ENCODE peak calls at places on chromosomes 4 and X, in six cellular contexts. One of them, this sample, is unnamed.

GRCh38 chrX:144334577-144334976 is 450.7 kb downstream of the UBE2NL start:
- DNase-seq in coronary artery: no peak
- DNase-seq in K562: peak
- DNase-seq in transverse colon: no peak
- DNase-seq in activated T-cell treated with anti-CD3 and anti-CD28 coated beads, Interleukin-2, amount 50 U/mL, for 1 hour: no peak
- DNase-seq in NCI-H146: no peak
- DNase-seq in this sample: no peak

GRCh38 chrX:13938053-13938765 is 91.5 kb downstream of the GEMIN8 start:
- DNase-seq in coronary artery: no peak
- DNase-seq in K562: no peak
- DNase-seq in transverse colon: peak
- DNase-seq in activated T-cell treated with anti-CD3 and anti-CD28 coated beads, Interleukin-2, amount 50 U/mL, for 1 hour: peak
- DNase-seq in NCI-H146: peak
- DNase-seq in this sample: no peak

GRCh38 chr4:57061395-57061794 is 48.8 kb downstream of the IGFBP7 start:
- DNase-seq in coronary artery: no peak
- DNase-seq in K562: no peak
- DNase-seq in transverse colon: no peak
- DNase-seq in activated T-cell treated with anti-CD3 and anti-CD28 coated beads, Interleukin-2, amount 50 U/mL, for 1 hour: no peak
- DNase-seq in NCI-H146: no peak
- DNase-seq in this sample: no peak

GRCh38 chr4:4443821-4444220 is 56.9 kb downstream of the NSG1 start:
- DNase-seq in coronary artery: no peak
- DNase-seq in K562: peak
- DNase-seq in transverse colon: no peak
- DNase-seq in activated T-cell treated with anti-CD3 and anti-CD28 coated beads, Interleukin-2, amount 50 U/mL, for 1 hour: no peak
- DNase-seq in NCI-H146: no peak
- DNase-seq in this sample: no peak

GRCh38 chr4:89653012-89653411 is 183.9 kb downstream of the SNCA start:
- DNase-seq in coronary artery: no peak
- DNase-seq in K562: no peak
- DNase-seq in transverse colon: no peak
- DNase-seq in activated T-cell treated with anti-CD3 and anti-CD28 coated beads, Interleukin-2, amount 50 U/mL, for 1 hour: no peak
- DNase-seq in NCI-H146: no peak
- DNase-seq in this sample: no peak

GRCh38 chrX:129347291-129347690 is 176.0 kb downstream of the SMARCA1 start:
- DNase-seq in coronary artery: no peak
- DNase-seq in K562: no peak
- DNase-seq in transverse colon: no peak
- DNase-seq in activated T-cell treated with anti-CD3 and anti-CD28 coated beads, Interleukin-2, amount 50 U/mL, for 1 hour: no peak
- DNase-seq in NCI-H146: no peak
- DNase-seq in this sample: no peak

GRCh38 chr4:128355301-128355700 is 67.7 kb upstream of the PGRMC2 start:
- DNase-seq in coronary artery: no peak
- DNase-seq in K562: peak
- DNase-seq in transverse colon: no peak
- DNase-seq in activated T-cell treated with anti-CD3 and anti-CD28 coated beads, Interleukin-2, amount 50 U/mL, for 1 hour: no peak
- DNase-seq in NCI-H146: no peak
- DNase-seq in this sample: no peak

GRCh38 chr4:80182237-80182866 is 15.0 kb upstream of the PRDM8 start:
- DNase-seq in coronary artery: no peak
- DNase-seq in K562: no peak
- DNase-seq in transverse colon: no peak
- DNase-seq in activated T-cell treated with anti-CD3 and anti-CD28 coated beads, Interleukin-2, amount 50 U/mL, for 1 hour: peak
- DNase-seq in NCI-H146: no peak
- DNase-seq in this sample: no peak

GRCh38 chrX:13690836-13691235 is 1.9 kb downstream of the RAB9A start:
- DNase-seq in coronary artery: no peak
- DNase-seq in K562: no peak
- DNase-seq in transverse colon: no peak
- DNase-seq in activated T-cell treated with anti-CD3 and anti-CD28 coated beads, Interleukin-2, amount 50 U/mL, for 1 hour: no peak
- DNase-seq in NCI-H146: no peak
- DNase-seq in this sample: no peak

GRCh38 chrX:70088281-70088680 is 26.0 kb downstream of the OTUD6A start:
- DNase-seq in coronary artery: no peak
- DNase-seq in K562: no peak
- DNase-seq in transverse colon: no peak
- DNase-seq in activated T-cell treated with anti-CD3 and anti-CD28 coated beads, Interleukin-2, amount 50 U/mL, for 1 hour: no peak
- DNase-seq in NCI-H146: no peak
- DNase-seq in this sample: no peak

GRCh38 chrX:115591856-115592842 is 31.2 kb downstream of the PLS3 start:
- DNase-seq in coronary artery: no peak
- DNase-seq in K562: no peak
- DNase-seq in transverse colon: no peak
- DNase-seq in activated T-cell treated with anti-CD3 and anti-CD28 coated beads, Interleukin-2, amount 50 U/mL, for 1 hour: no peak
- DNase-seq in NCI-H146: no peak
- DNase-seq in this sample: no peak

GRCh38 chrX:38165023-38165422 is 55.6 kb downstream of the SRPX start:
- DNase-seq in coronary artery: no peak
- DNase-seq in K562: no peak
- DNase-seq in transverse colon: no peak
- DNase-seq in activated T-cell treated with anti-CD3 and anti-CD28 coated beads, Interleukin-2, amount 50 U/mL, for 1 hour: no peak
- DNase-seq in NCI-H146: no peak
- DNase-seq in this sample: no peak

GRCh38 chr4:10074767-10075105 is 41.9 kb downstream of the WDR1 start:
- DNase-seq in coronary artery: no peak
- DNase-seq in K562: peak
- DNase-seq in transverse colon: no peak
- DNase-seq in activated T-cell treated with anti-CD3 and anti-CD28 coated beads, Interleukin-2, amount 50 U/mL, for 1 hour: no peak
- DNase-seq in NCI-H146: no peak
- DNase-seq in this sample: no peak

GRCh38 chr4:55768291-55768690 is 51.3 kb upstream of the EXOC1L start:
- DNase-seq in coronary artery: no peak
- DNase-seq in K562: peak
- DNase-seq in transverse colon: no peak
- DNase-seq in activated T-cell treated with anti-CD3 and anti-CD28 coated beads, Interleukin-2, amount 50 U/mL, for 1 hour: no peak
- DNase-seq in NCI-H146: no peak
- DNase-seq in this sample: no peak

GRCh38 chrX:133495464-133496391 is 80.4 kb upstream of the GPC4 start:
- DNase-seq in coronary artery: peak
- DNase-seq in K562: no peak
- DNase-seq in transverse colon: peak
- DNase-seq in activated T-cell treated with anti-CD3 and anti-CD28 coated beads, Interleukin-2, amount 50 U/mL, for 1 hour: no peak
- DNase-seq in NCI-H146: no peak
- DNase-seq in this sample: no peak

GRCh38 chrX:47091149-47091775 is 13.0 kb downstream of the RGN start:
- DNase-seq in coronary artery: no peak
- DNase-seq in K562: no peak
- DNase-seq in transverse colon: no peak
- DNase-seq in activated T-cell treated with anti-CD3 and anti-CD28 coated beads, Interleukin-2, amount 50 U/mL, for 1 hour: no peak
- DNase-seq in NCI-H146: no peak
- DNase-seq in this sample: no peak

GRCh38 chr4:29553842-29554241 is 1166.3 kb upstream of the PCDH7 start:
- DNase-seq in coronary artery: no peak
- DNase-seq in K562: no peak
- DNase-seq in transverse colon: no peak
- DNase-seq in activated T-cell treated with anti-CD3 and anti-CD28 coated beads, Interleukin-2, amount 50 U/mL, for 1 hour: no peak
- DNase-seq in NCI-H146: no peak
- DNase-seq in this sample: no peak

GRCh38 chrX:3712870-3713224 is 602 bp downstream of the PRKX start:
- DNase-seq in coronary artery: no peak
- DNase-seq in K562: peak
- DNase-seq in transverse colon: peak
- DNase-seq in activated T-cell treated with anti-CD3 and anti-CD28 coated beads, Interleukin-2, amount 50 U/mL, for 1 hour: no peak
- DNase-seq in NCI-H146: no peak
- DNase-seq in this sample: peak

GRCh38 chr4:148204171-148204570 is 238.0 kb downstream of the NR3C2 start:
- DNase-seq in coronary artery: no peak
- DNase-seq in K562: no peak
- DNase-seq in transverse colon: no peak
- DNase-seq in activated T-cell treated with anti-CD3 and anti-CD28 coated beads, Interleukin-2, amount 50 U/mL, for 1 hour: no peak
- DNase-seq in NCI-H146: no peak
- DNase-seq in this sample: no peak

GRCh38 chr4:42150653-42151567 is 1.5 kb downstream of the BEND4 start:
- DNase-seq in coronary artery: no peak
- DNase-seq in K562: no peak
- DNase-seq in transverse colon: peak
- DNase-seq in activated T-cell treated with anti-CD3 and anti-CD28 coated beads, Interleukin-2, amount 50 U/mL, for 1 hour: peak
- DNase-seq in NCI-H146: peak
- DNase-seq in this sample: no peak

GRCh38 chrX:53483838-53484420 is 49.8 kb upstream of the HSD17B10 start:
- DNase-seq in coronary artery: no peak
- DNase-seq in K562: no peak
- DNase-seq in transverse colon: no peak
- DNase-seq in activated T-cell treated with anti-CD3 and anti-CD28 coated beads, Interleukin-2, amount 50 U/mL, for 1 hour: no peak
- DNase-seq in NCI-H146: no peak
- DNase-seq in this sample: no peak

This sample was measured in CD4-positive, alpha-beta T cell.